ENCODE peak calls at places on chromosomes 16 and 17, in seven cellular contexts. One of them, this sample, is unnamed.

GRCh38 chr17:81347437-81347836 is 47.8 kb upstream of the BAHCC1 start:
- DNase-seq in AG04450: no peak
- DNase-seq in neuronal stem cell: no peak
- DNase-seq in HCT116: no peak
- DNase-seq in heart left ventricle: peak
- DNase-seq in lower lobe of right lung: no peak
- DNase-seq in upper lobe of right lung: no peak
- DNase-seq in this sample: no peak

GRCh38 chr17:40485851-40486512 is 15.4 kb downstream of the TNS4 start:
- DNase-seq in AG04450: peak
- DNase-seq in neuronal stem cell: no peak
- DNase-seq in HCT116: peak
- DNase-seq in heart left ventricle: peak
- DNase-seq in lower lobe of right lung: no peak
- DNase-seq in upper lobe of right lung: no peak
- DNase-seq in this sample: peak

GRCh38 chr17:79042421-79043190 is 18.6 kb downstream of the C1QTNF1 start:
- DNase-seq in AG04450: no peak
- DNase-seq in neuronal stem cell: no peak
- DNase-seq in HCT116: peak
- DNase-seq in heart left ventricle: peak
- DNase-seq in lower lobe of right lung: peak
- DNase-seq in upper lobe of right lung: peak
- DNase-seq in this sample: no peak

GRCh38 chr16:51154271-51155171 is 3.5 kb upstream of the SALL1 start:
- DNase-seq in AG04450: no peak
- DNase-seq in neuronal stem cell: no peak
- DNase-seq in HCT116: no peak
- DNase-seq in heart left ventricle: no peak
- DNase-seq in lower lobe of right lung: no peak
- DNase-seq in upper lobe of right lung: no peak
- DNase-seq in this sample: no peak

GRCh38 chr16:74829637-74830036 is 55.0 kb upstream of the FA2H start:
- DNase-seq in AG04450: no peak
- DNase-seq in neuronal stem cell: no peak
- DNase-seq in HCT116: no peak
- DNase-seq in heart left ventricle: no peak
- DNase-seq in lower lobe of right lung: no peak
- DNase-seq in upper lobe of right lung: no peak
- DNase-seq in this sample: no peak

GRCh38 chr17:18161226-18162094 is 22.2 kb upstream of the ALKBH5 start:
- DNase-seq in AG04450: no peak
- DNase-seq in neuronal stem cell: no peak
- DNase-seq in HCT116: no peak
- DNase-seq in heart left ventricle: no peak
- DNase-seq in lower lobe of right lung: no peak
- DNase-seq in upper lobe of right lung: no peak
- DNase-seq in this sample: no peak

GRCh38 chr17:15279011-15279477 is 13.9 kb upstream of the PMP22 start:
- DNase-seq in AG04450: peak
- DNase-seq in neuronal stem cell: no peak
- DNase-seq in HCT116: no peak
- DNase-seq in heart left ventricle: no peak
- DNase-seq in lower lobe of right lung: no peak
- DNase-seq in upper lobe of right lung: no peak
- DNase-seq in this sample: peak

GRCh38 chr16:27977966-27978365 is 85.5 kb downstream of the GSG1L start:
- DNase-seq in AG04450: no peak
- DNase-seq in neuronal stem cell: no peak
- DNase-seq in HCT116: no peak
- DNase-seq in heart left ventricle: no peak
- DNase-seq in lower lobe of right lung: no peak
- DNase-seq in upper lobe of right lung: peak
- DNase-seq in this sample: no peak

GRCh38 chr17:79933863-79934652 is 94.8 kb upstream of the CBX4 start:
- DNase-seq in AG04450: no peak
- DNase-seq in neuronal stem cell: no peak
- DNase-seq in HCT116: no peak
- DNase-seq in heart left ventricle: no peak
- DNase-seq in lower lobe of right lung: peak
- DNase-seq in upper lobe of right lung: no peak
- DNase-seq in this sample: no peak

GRCh38 chr17:15364615-15365014 is 23.2 kb upstream of the TEKT3 start:
- DNase-seq in AG04450: no peak
- DNase-seq in neuronal stem cell: no peak
- DNase-seq in HCT116: no peak
- DNase-seq in heart left ventricle: no peak
- DNase-seq in lower lobe of right lung: no peak
- DNase-seq in upper lobe of right lung: no peak
- DNase-seq in this sample: no peak

GRCh38 chr17:81329279-81329926 is 34.3 kb upstream of the SLC38A10 start:
- DNase-seq in AG04450: peak
- DNase-seq in neuronal stem cell: no peak
- DNase-seq in HCT116: peak
- DNase-seq in heart left ventricle: peak
- DNase-seq in lower lobe of right lung: peak
- DNase-seq in upper lobe of right lung: peak
- DNase-seq in this sample: peak

GRCh38 chr16:26542198-26542597 is 524.5 kb upstream of the C16orf82 start:
- DNase-seq in AG04450: no peak
- DNase-seq in neuronal stem cell: no peak
- DNase-seq in HCT116: no peak
- DNase-seq in heart left ventricle: no peak
- DNase-seq in lower lobe of right lung: no peak
- DNase-seq in upper lobe of right lung: no peak
- DNase-seq in this sample: no peak

GRCh38 chr17:82302991-82303943 is 14.1 kb downstream of the CD7 start:
- DNase-seq in AG04450: no peak
- DNase-seq in neuronal stem cell: no peak
- DNase-seq in HCT116: no peak
- DNase-seq in heart left ventricle: no peak
- DNase-seq in lower lobe of right lung: no peak
- DNase-seq in upper lobe of right lung: peak
- DNase-seq in this sample: no peak

GRCh38 chr17:78589885-78590284 is 12.7 kb upstream of the DNAH17 start:
- DNase-seq in AG04450: no peak
- DNase-seq in neuronal stem cell: no peak
- DNase-seq in HCT116: no peak
- DNase-seq in heart left ventricle: peak
- DNase-seq in lower lobe of right lung: no peak
- DNase-seq in upper lobe of right lung: no peak
- DNase-seq in this sample: no peak

GRCh38 chr16:67470314-67470713 is 10.6 kb downstream of the ATP6V0D1 start:
- DNase-seq in AG04450: no peak
- DNase-seq in neuronal stem cell: no peak
- DNase-seq in HCT116: no peak
- DNase-seq in heart left ventricle: peak
- DNase-seq in lower lobe of right lung: peak
- DNase-seq in upper lobe of right lung: peak
- DNase-seq in this sample: no peak

GRCh38 chr17:77924757-77925336 is 33.7 kb upstream of the TNRC6C start:
- DNase-seq in AG04450: no peak
- DNase-seq in neuronal stem cell: no peak
- DNase-seq in HCT116: no peak
- DNase-seq in heart left ventricle: no peak
- DNase-seq in lower lobe of right lung: no peak
- DNase-seq in upper lobe of right lung: no peak
- DNase-seq in this sample: no peak

GRCh38 chr16:65909310-65910050 is 457.0 kb upstream of the CDH5 start:
- DNase-seq in AG04450: no peak
- DNase-seq in neuronal stem cell: no peak
- DNase-seq in HCT116: no peak
- DNase-seq in heart left ventricle: no peak
- DNase-seq in lower lobe of right lung: no peak
- DNase-seq in upper lobe of right lung: no peak
- DNase-seq in this sample: peak

GRCh38 chr17:82332669-82333278 is 792 bp downstream of the SECTM1 start:
- DNase-seq in AG04450: no peak
- DNase-seq in neuronal stem cell: no peak
- DNase-seq in HCT116: peak
- DNase-seq in heart left ventricle: no peak
- DNase-seq in lower lobe of right lung: peak
- DNase-seq in upper lobe of right lung: peak
- DNase-seq in this sample: no peak

GRCh38 chr16:1108299-1109252 is 12.5 kb upstream of the C1QTNF8 start:
- DNase-seq in AG04450: no peak
- DNase-seq in neuronal stem cell: no peak
- DNase-seq in HCT116: no peak
- DNase-seq in heart left ventricle: no peak
- DNase-seq in lower lobe of right lung: no peak
- DNase-seq in upper lobe of right lung: no peak
- DNase-seq in this sample: no peak

GRCh38 chr17:76576189-76576588 is 9.5 kb downstream of the ST6GALNAC2 start:
- DNase-seq in AG04450: no peak
- DNase-seq in neuronal stem cell: no peak
- DNase-seq in HCT116: no peak
- DNase-seq in heart left ventricle: no peak
- DNase-seq in lower lobe of right lung: no peak
- DNase-seq in upper lobe of right lung: no peak
- DNase-seq in this sample: no peak

GRCh38 chr16:57062329-57062728 is 30.1 kb upstream of the CPNE2 start:
- DNase-seq in AG04450: no peak
- DNase-seq in neuronal stem cell: no peak
- DNase-seq in HCT116: no peak
- DNase-seq in heart left ventricle: peak
- DNase-seq in lower lobe of right lung: no peak
- DNase-seq in upper lobe of right lung: no peak
- DNase-seq in this sample: no peak

GRCh38 chr17:16439303-16439791 is 24.0 kb downstream of the TRPV2 start:
- DNase-seq in AG04450: no peak
- DNase-seq in neuronal stem cell: no peak
- DNase-seq in HCT116: no peak
- DNase-seq in heart left ventricle: peak
- DNase-seq in lower lobe of right lung: no peak
- DNase-seq in upper lobe of right lung: no peak
- DNase-seq in this sample: no peak

GRCh38 chr17:27530791-27531391 is 74.6 kb downstream of the KSR1 start:
- DNase-seq in AG04450: no peak
- DNase-seq in neuronal stem cell: no peak
- DNase-seq in HCT116: no peak
- DNase-seq in heart left ventricle: no peak
- DNase-seq in lower lobe of right lung: peak
- DNase-seq in upper lobe of right lung: peak
- DNase-seq in this sample: peak
- H3K27ac ChIP-seq in AG04450: peak
- H3K27ac ChIP-seq in neuronal stem cell: no peak
- H3K27ac ChIP-seq in HCT116: no peak
- H3K27ac ChIP-seq in heart left ventricle: no peak
- H3K27ac ChIP-seq in lower lobe of right lung: peak
- H3K27ac ChIP-seq in upper lobe of right lung: peak
- H3K27ac ChIP-seq in this sample: no peak

GRCh38 chr17:1041746-1042145 is 44.8 kb downstream of the TIMM22 start:
- DNase-seq in AG04450: no peak
- DNase-seq in neuronal stem cell: no peak
- DNase-seq in HCT116: no peak
- DNase-seq in heart left ventricle: peak
- DNase-seq in lower lobe of right lung: peak
- DNase-seq in upper lobe of right lung: no peak
- DNase-seq in this sample: no peak

GRCh38 chr17:1039119-1039507 is 42.2 kb downstream of the TIMM22 start:
- DNase-seq in AG04450: no peak
- DNase-seq in neuronal stem cell: no peak
- DNase-seq in HCT116: no peak
- DNase-seq in heart left ventricle: no peak
- DNase-seq in lower lobe of right lung: no peak
- DNase-seq in upper lobe of right lung: no peak
- DNase-seq in this sample: no peak

GRCh38 chr17:1038459-1039118 is 41.7 kb downstream of the TIMM22 start:
- DNase-seq in AG04450: no peak
- DNase-seq in neuronal stem cell: no peak
- DNase-seq in HCT116: no peak
- DNase-seq in heart left ventricle: no peak
- DNase-seq in lower lobe of right lung: no peak
- DNase-seq in upper lobe of right lung: no peak
- DNase-seq in this sample: no peak

GRCh38 chr17:1039511-1040215 is 42.7 kb downstream of the TIMM22 start:
- DNase-seq in AG04450: no peak
- DNase-seq in neuronal stem cell: no peak
- DNase-seq in HCT116: no peak
- DNase-seq in heart left ventricle: peak
- DNase-seq in lower lobe of right lung: peak
- DNase-seq in upper lobe of right lung: peak
- DNase-seq in this sample: no peak

GRCh38 chr17:1040216-1040600 is 43.3 kb downstream of the TIMM22 start:
- DNase-seq in AG04450: no peak
- DNase-seq in neuronal stem cell: no peak
- DNase-seq in HCT116: no peak
- DNase-seq in heart left ventricle: no peak
- DNase-seq in lower lobe of right lung: peak
- DNase-seq in upper lobe of right lung: no peak
- DNase-seq in this sample: no peak
- H3K27ac ChIP-seq in AG04450: no peak
- H3K27ac ChIP-seq in neuronal stem cell: no peak
- H3K27ac ChIP-seq in HCT116: no peak
- H3K27ac ChIP-seq in heart left ventricle: peak
- H3K27ac ChIP-seq in lower lobe of right lung: peak
- H3K27ac ChIP-seq in upper lobe of right lung: peak
- H3K27ac ChIP-seq in this sample: no peak

GRCh38 chr17:56297142-56297541 is 143.9 kb downstream of the ANKFN1 start:
- DNase-seq in AG04450: peak
- DNase-seq in neuronal stem cell: no peak
- DNase-seq in HCT116: no peak
- DNase-seq in heart left ventricle: no peak
- DNase-seq in lower lobe of right lung: no peak
- DNase-seq in upper lobe of right lung: no peak
- DNase-seq in this sample: no peak
- H3K27ac ChIP-seq in AG04450: no peak
- H3K27ac ChIP-seq in neuronal stem cell: no peak
- H3K27ac ChIP-seq in HCT116: no peak
- H3K27ac ChIP-seq in heart left ventricle: no peak
- H3K27ac ChIP-seq in lower lobe of right lung: no peak
- H3K27ac ChIP-seq in upper lobe of right lung: no peak
- H3K27ac ChIP-seq in this sample: no peak

DNA sequence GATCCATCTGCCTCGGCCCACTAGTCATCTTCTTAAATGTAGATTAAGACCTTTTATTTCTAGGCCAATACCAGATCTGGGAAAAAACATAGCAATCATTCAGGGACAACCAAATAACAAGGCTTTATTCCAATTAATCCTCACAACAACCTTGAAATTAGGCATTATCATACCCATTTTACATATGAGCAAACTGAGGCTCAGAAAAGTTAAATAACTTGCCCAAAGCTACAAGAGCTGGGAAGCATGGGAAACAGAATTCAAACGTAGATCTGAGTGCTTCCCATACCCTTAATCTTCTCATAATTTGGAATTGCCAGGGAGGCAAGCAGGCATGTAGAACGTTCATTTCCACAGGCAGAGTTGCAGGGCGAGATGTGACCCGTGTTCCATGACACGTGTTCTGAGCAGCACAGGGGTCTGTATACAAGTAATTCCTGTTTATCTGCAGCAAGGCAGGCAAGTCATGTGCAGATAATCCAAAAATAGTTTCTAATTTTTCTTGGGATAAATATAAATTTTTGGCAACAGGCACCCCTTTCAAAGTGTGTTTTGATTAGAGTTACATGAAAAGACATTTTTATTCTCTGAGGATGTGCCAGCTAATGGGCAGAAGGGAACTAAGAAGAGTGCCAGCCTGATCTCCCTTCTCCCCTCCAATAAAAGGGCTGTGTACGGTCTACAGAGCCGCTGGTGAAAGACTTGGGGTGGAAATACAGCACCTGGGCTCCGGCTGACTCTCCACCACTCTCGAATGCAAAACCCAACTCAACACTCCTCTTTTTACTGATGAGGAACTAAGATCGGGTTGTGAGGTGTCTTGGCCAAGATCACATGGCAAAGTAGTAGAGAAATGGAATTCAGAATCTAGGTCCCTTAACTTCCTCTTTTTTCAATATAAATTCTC is 27.7 kb upstream of the MYOCD start:
- DNase-seq in AG04450: no peak
- DNase-seq in neuronal stem cell: no peak
- DNase-seq in HCT116: no peak
- DNase-seq in heart left ventricle: no peak
- DNase-seq in lower lobe of right lung: no peak
- DNase-seq in upper lobe of right lung: no peak
- DNase-seq in this sample: no peak
- H3K27ac ChIP-seq in AG04450: no peak
- H3K27ac ChIP-seq in neuronal stem cell: no peak
- H3K27ac ChIP-seq in HCT116: no peak
- H3K27ac ChIP-seq in heart left ventricle: peak
- H3K27ac ChIP-seq in lower lobe of right lung: no peak
- H3K27ac ChIP-seq in upper lobe of right lung: no peak
- H3K27ac ChIP-seq in this sample: peak

This sample was measured in epithelial cell of prostate.